ENCODE peak calls at places on chromosomes 1 and 21, in ten cellular contexts. V, R, W, U, T, J, H, K, D and X are unnamed samples.

GRCh38 chr1:234755449-234755863 is 145.5 kb upstream of the IRF2BP2 start:
- DNase-seq in V (no peak), R (peak), W (peak), U (peak), T (peak), J (peak), H (peak), K (peak), D (peak), X (peak)

GRCh38 chr21:45831991-45832740 is 149.4 kb upstream of the COL6A1 start:
- DNase-seq in V (no peak), R (peak), W (no peak), U (no peak), T (no peak), J (peak), H (no peak), K (peak), D (peak), X (peak)

GRCh38 chr21:44528634-44528995 is 11.4 kb downstream of the KRTAP10-1 start:
- DNase-seq in V (no peak), R (no peak), W (no peak), U (no peak), T (no peak), J (no peak), H (no peak), K (no peak), D (no peak), X (no peak)

GRCh38 chr1:66168467-66168887 is 365.5 kb upstream of the SGIP1 start:
- DNase-seq in V (no peak), R (peak), W (no peak), U (no peak), T (peak), J (peak), H (peak), K (peak), D (no peak), X (no peak)

GRCh38 chr1:218371927-218372672 is 27.0 kb downstream of the TGFB2 start:
- DNase-seq in V (no peak), R (peak), W (peak), U (no peak), T (peak), J (peak), H (peak), K (peak), D (no peak), X (no peak)

GRCh38 chr1:247079141-247079874 is 697 bp upstream of the ZNF670 start:
- DNase-seq in V (no peak), R (no peak), W (no peak), U (no peak), T (no peak), J (no peak), H (no peak), K (no peak), D (no peak), X (no peak)

GRCh38 chr21:46078984-46079356 is 18.9 kb upstream of the COL6A2 start:
- DNase-seq in V (no peak), R (peak), W (no peak), U (no peak), T (no peak), J (no peak), H (no peak), K (no peak), D (no peak), X (no peak)

GRCh38 chr21:43815107-43815742 is 25.8 kb downstream of the RRP1 start:
- DNase-seq in V (no peak), R (no peak), W (no peak), U (no peak), T (no peak), J (no peak), H (no peak), K (no peak), D (no peak), X (no peak)

GRCh38 chr1:201538618-201539551 is at the start of gene NAV1:
- DNase-seq in V (no peak), R (peak), W (peak), U (peak), T (no peak), J (peak), H (peak), K (peak), D (peak), X (no peak)

GRCh38 chr1:70509996-70510876 is 99.2 kb downstream of the CTH start:
- DNase-seq in V (no peak), R (peak), W (no peak), U (no peak), T (peak), J (peak), H (peak), K (peak), D (no peak), X (peak)

GRCh38 chr1:160720366-160720765 is 8.7 kb upstream of the CD48 start:
- DNase-seq in V (no peak), R (no peak), W (no peak), U (no peak), T (no peak), J (no peak), H (no peak), K (peak), D (no peak), X (no peak)

GRCh38 chr1:1891349-1892078 is 627 bp upstream of the GNB1 start:
- DNase-seq in V (peak), R (peak), W (no peak), U (peak), T (no peak), J (peak), H (no peak), K (peak), D (peak), X (no peak)

GRCh38 chr21:45084881-45085536 is 10.6 kb downstream of the ADARB1 start:
- DNase-seq in V (no peak), R (no peak), W (no peak), U (no peak), T (no peak), J (no peak), H (no peak), K (no peak), D (no peak), X (no peak)

GRCh38 chr1:23152966-23153684 is 15.5 kb downstream of the LUZP1 start:
- DNase-seq in V (no peak), R (no peak), W (no peak), U (no peak), T (no peak), J (peak), H (peak), K (no peak), D (no peak), X (no peak)

GRCh38 chr1:225467193-225468020 is 39.6 kb upstream of the LBR start:
- DNase-seq in V (peak), R (no peak), W (no peak), U (peak), T (no peak), J (no peak), H (no peak), K (peak), D (no peak), X (no peak)

GRCh38 chr21:45891388-45892155 is 90.0 kb upstream of the COL6A1 start:
- DNase-seq in V (no peak), R (no peak), W (no peak), U (no peak), T (no peak), J (peak), H (no peak), K (no peak), D (no peak), X (no peak)

GRCh38 chr1:230753586-230754251 is 6.5 kb downstream of the CAPN9 start:
- DNase-seq in V (no peak), R (no peak), W (no peak), U (peak), T (no peak), J (no peak), H (no peak), K (peak), D (no peak), X (no peak)

GRCh38 chr1:36881071-36881405 is 153.3 kb downstream of the GRIK3 start:
- DNase-seq in V (no peak), R (no peak), W (no peak), U (no peak), T (no peak), J (no peak), H (no peak), K (no peak), D (no peak), X (no peak)

GRCh38 chr1:55418625-55419024 is 203.5 kb upstream of the USP24 start:
- DNase-seq in V (no peak), R (no peak), W (no peak), U (no peak), T (no peak), J (no peak), H (no peak), K (no peak), D (no peak), X (no peak)

GRCh38 chr1:206479164-206480125 is 9.2 kb downstream of the IKBKE start:
- DNase-seq in V (peak), R (peak), W (peak), U (peak), T (no peak), J (peak), H (peak), K (peak), D (peak), X (no peak)

GRCh38 chr1:165376041-165376810 is 19.7 kb upstream of the LMX1A start:
- DNase-seq in V (no peak), R (peak), W (peak), U (peak), T (peak), J (peak), H (peak), K (peak), D (peak), X (peak)

GRCh38 chr1:29271724-29272123 is 35.4 kb downstream of the PTPRU start:
- DNase-seq in V (no peak), R (peak), W (no peak), U (peak), T (peak), J (peak), H (peak), K (peak), D (peak), X (peak)

GRCh38 chr1:186139706-186140105 is 235.3 kb downstream of the TPR start:
- DNase-seq in V (no peak), R (peak), W (no peak), U (no peak), T (peak), J (peak), H (peak), K (peak), D (no peak), X (peak)

GRCh38 chr21:45423201-45423955 is 18.4 kb downstream of the COL18A1 start:
- DNase-seq in V (no peak), R (no peak), W (no peak), U (peak), T (no peak), J (no peak), H (no peak), K (no peak), D (no peak), X (no peak)

GRCh38 chr1:110361856-110362255 is 22.7 kb downstream of the RBM15 start:
- DNase-seq in V (no peak), R (no peak), W (no peak), U (no peak), T (no peak), J (no peak), H (no peak), K (no peak), D (no peak), X (no peak)

GRCh38 chr1:206685749-206686485 is 1.2 kb downstream of the MAPKAPK2 start:
- DNase-seq in V (peak), R (peak), W (no peak), U (peak), T (peak), J (peak), H (peak), K (peak), D (peak), X (no peak)

GRCh38 chr1:9942399-9942938 is 722 bp downstream of the LZIC start:
- DNase-seq in V (no peak), R (peak), W (no peak), U (no peak), T (no peak), J (peak), H (peak), K (peak), D (no peak), X (no peak)

GRCh38 chr1:14516974-14517812 is 81.3 kb upstream of the KAZN start:
- DNase-seq in V (no peak), R (peak), W (no peak), U (no peak), T (peak), J (peak), H (peak), K (peak), D (peak), X (peak)

GRCh38 chr1:224852901-224853568 is 76.4 kb upstream of the DNAH14 start:
- DNase-seq in V (no peak), R (peak), W (no peak), U (no peak), T (no peak), J (peak), H (peak), K (peak), D (no peak), X (no peak)

GRCh38 chr1:162694911-162695310 is 62.6 kb downstream of the DDR2 start:
- DNase-seq in V (no peak), R (no peak), W (no peak), U (no peak), T (no peak), J (no peak), H (no peak), K (no peak), D (no peak), X (no peak)

GRCh38 chr1:80293818-80294217 is 1287.3 kb upstream of the ADGRL4 start:
- DNase-seq in V (no peak), R (no peak), W (no peak), U (no peak), T (no peak), J (peak), H (no peak), K (no peak), D (no peak), X (no peak)

GRCh38 chr1:82931051-82931450 is 1067.9 kb downstream of the TTLL7 start:
- DNase-seq in V (no peak), R (peak), W (no peak), U (no peak), T (no peak), J (no peak), H (no peak), K (peak), D (no peak), X (no peak)
- H3K4me3 ChIP-seq in V (no peak), R (no peak), W (no peak), U (no peak), T (no peak), J (no peak), H (no peak), K (no peak), D (no peak), X (no peak)

GRCh38 chr1:99782920-99783319 is 16.5 kb upstream of the FRRS1 start:
- DNase-seq in V (no peak), R (no peak), W (no peak), U (no peak), T (no peak), J (no peak), H (no peak), K (no peak), D (no peak), X (no peak)

GRCh38 chr1:99784143-99784542 is 17.7 kb upstream of the FRRS1 start:
- DNase-seq in V (no peak), R (no peak), W (no peak), U (no peak), T (no peak), J (peak), H (no peak), K (no peak), D (no peak), X (no peak)

GRCh38 chr1:99786751-99787501 is 20.5 kb upstream of the FRRS1 start:
- DNase-seq in V (no peak), R (no peak), W (no peak), U (no peak), T (no peak), J (no peak), H (no peak), K (no peak), D (no peak), X (no peak)

GRCh38 chr1:99782397-99782796 is 16.0 kb upstream of the FRRS1 start:
- DNase-seq in V (no peak), R (no peak), W (no peak), U (no peak), T (no peak), J (no peak), H (no peak), K (no peak), D (no peak), X (no peak)

DNA sequence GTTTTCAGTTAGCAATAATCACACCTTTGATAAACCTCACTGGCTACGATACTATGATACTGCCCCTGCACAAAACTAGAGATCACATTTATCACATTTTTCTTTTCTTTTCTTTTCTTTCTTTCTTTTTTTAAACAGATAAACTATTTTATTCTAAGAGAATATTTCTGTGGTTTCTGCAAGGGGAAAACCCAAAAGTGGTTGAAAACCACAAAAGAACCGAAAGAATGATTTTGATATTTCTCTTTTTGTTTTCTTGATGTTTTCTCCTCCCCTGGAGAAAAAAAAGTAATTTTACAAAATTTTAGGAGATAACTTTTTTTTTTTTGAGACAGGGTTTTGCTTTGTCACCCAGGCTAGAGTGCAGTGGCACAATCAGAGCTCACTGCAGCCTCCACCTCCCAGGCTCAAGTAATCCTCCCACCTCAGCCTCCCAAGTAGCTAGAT is 18.4 kb upstream of the FRRS1 start:
- DNase-seq in V (no peak), R (no peak), W (no peak), U (no peak), T (no peak), J (no peak), H (no peak), K (no peak), D (no peak), X (no peak)
- H3K4me3 ChIP-seq in V (no peak), R (no peak), W (no peak), U (no peak), T (no peak), J (no peak), H (no peak), K (no peak), D (no peak), X (no peak)

GRCh38 chr1:6923955-6924890 is 139.0 kb downstream of the CAMTA1 start:
- DNase-seq in V (no peak), R (no peak), W (no peak), U (no peak), T (no peak), J (no peak), H (no peak), K (no peak), D (no peak), X (no peak)

GRCh38 chr1:6922096-6922931 is 137.1 kb downstream of the CAMTA1 start:
- DNase-seq in V (no peak), R (peak), W (peak), U (no peak), T (peak), J (peak), H (peak), K (peak), D (peak), X (peak)

GRCh38 chr1:6918908-6919511 is 133.8 kb downstream of the CAMTA1 start:
- DNase-seq in V (no peak), R (no peak), W (no peak), U (no peak), T (no peak), J (no peak), H (peak), K (no peak), D (no peak), X (no peak)

GRCh38 chr1:6924891-6925290 is 139.6 kb downstream of the CAMTA1 start:
- DNase-seq in V (no peak), R (no peak), W (no peak), U (no peak), T (no peak), J (no peak), H (no peak), K (no peak), D (no peak), X (no peak)

DNA sequence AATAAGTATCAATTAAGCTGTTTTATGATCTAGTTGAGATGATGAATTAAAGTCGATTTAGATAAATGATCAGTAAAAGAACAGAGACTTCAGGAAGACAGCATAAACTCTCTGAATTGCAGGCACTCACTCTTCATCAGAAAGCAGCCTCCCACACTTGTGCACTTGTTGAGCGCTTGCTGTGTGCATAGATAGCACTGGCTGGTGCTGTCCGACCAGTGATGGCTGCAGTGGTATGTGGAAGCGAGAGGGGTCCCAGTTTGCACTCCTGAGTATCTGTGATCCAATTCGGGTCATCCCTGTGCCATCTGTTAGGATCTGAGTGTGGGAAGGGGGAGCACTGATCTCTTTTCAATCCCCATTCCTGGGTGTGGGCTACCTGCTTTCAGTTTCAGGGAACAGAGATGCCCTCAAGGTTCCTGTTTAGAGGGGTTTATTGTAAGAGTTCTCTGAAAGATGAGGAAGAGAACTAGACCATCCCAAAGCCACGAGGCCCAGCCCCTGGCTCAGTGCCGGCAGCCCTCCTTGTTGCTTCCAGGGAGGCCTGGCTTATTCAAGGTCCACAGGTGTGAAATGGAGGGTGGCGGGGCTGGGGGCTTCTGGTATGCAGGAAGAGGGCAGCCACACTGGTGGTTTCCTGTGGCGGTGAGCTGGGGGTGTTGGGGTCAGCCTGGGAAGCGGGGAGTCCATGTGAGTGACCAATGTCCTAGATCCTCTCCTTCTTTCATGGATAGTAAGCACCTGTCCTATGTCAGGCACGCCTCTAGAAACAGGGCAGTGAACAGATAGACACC is 138.0 kb downstream of the CAMTA1 start:
- DNase-seq in V (no peak), R (no peak), W (no peak), U (no peak), T (no peak), J (no peak), H (no peak), K (no peak), D (no peak), X (no peak)
- H3K4me3 ChIP-seq in V (no peak), R (no peak), W (no peak), U (no peak), T (no peak), J (no peak), H (no peak), K (no peak), D (no peak), X (no peak)

GRCh38 chr1:208235983-208236761 is 8.0 kb downstream of the PLXNA2 start:
- DNase-seq in V (no peak), R (peak), W (no peak), U (peak), T (no peak), J (peak), H (peak), K (peak), D (peak), X (no peak)
- H3K4me3 ChIP-seq in V (no peak), R (peak), W (no peak), U (peak), T (no peak), J (no peak), H (no peak), K (no peak), D (no peak), X (no peak)

GRCh38 chr21:35006248-35006647 is 42.9 kb downstream of the RUNX1 start:
- DNase-seq in V (no peak), R (no peak), W (no peak), U (no peak), T (no peak), J (no peak), H (no peak), K (no peak), D (no peak), X (no peak)
- H3K4me3 ChIP-seq in V (no peak), R (no peak), W (no peak), U (no peak), T (no peak), J (no peak), H (no peak), K (no peak), D (no peak), X (no peak)

GRCh38 chr1:188355082-188355481 is 1526.3 kb downstream of the PLA2G4A start:
- DNase-seq in V (no peak), R (no peak), W (no peak), U (no peak), T (no peak), J (no peak), H (no peak), K (no peak), D (no peak), X (no peak)
- H3K4me3 ChIP-seq in V (no peak), R (no peak), W (no peak), U (no peak), T (no peak), J (no peak), H (no peak), K (no peak), D (no peak), X (no peak)